ENCODE peak calls at places on chromosomes 3 and 15, in five cellular contexts. One of them, this sample, is unnamed.

GRCh38 chr15:60583946-60584345 is 105.0 kb upstream of the ICE2 start:
- DNase-seq in GM19239: no peak
- DNase-seq in HS-5: no peak
- DNase-seq in HTR-8/SVneo: no peak
- DNase-seq in cardiac fibroblast: no peak
- DNase-seq in this sample: no peak

GRCh38 chr3:79032686-79033318 is 735.0 kb downstream of the ROBO1 start:
- DNase-seq in GM19239: no peak
- DNase-seq in HS-5: peak
- DNase-seq in HTR-8/SVneo: peak
- DNase-seq in cardiac fibroblast: peak
- DNase-seq in this sample: no peak

GRCh38 chr3:19216669-19217337 is 68.5 kb downstream of the KCNH8 start:
- DNase-seq in cardiac fibroblast: peak
- DNase-seq in GM19239: no peak
- DNase-seq in HTR-8/SVneo: no peak
- DNase-seq in HS-5: no peak
- DNase-seq in this sample: no peak

GRCh38 chr15:52822475-52822874 is 32.3 kb upstream of the ONECUT1 start:
- DNase-seq in HS-5: no peak
- DNase-seq in GM19239: no peak
- DNase-seq in HTR-8/SVneo: no peak
- DNase-seq in cardiac fibroblast: no peak
- DNase-seq in this sample: no peak

GRCh38 chr15:23877502-23878412 is 190.7 kb upstream of the NDN start:
- DNase-seq in HS-5: no peak
- DNase-seq in GM19239: peak
- DNase-seq in cardiac fibroblast: no peak
- DNase-seq in HTR-8/SVneo: no peak
- DNase-seq in this sample: no peak

GRCh38 chr3:188584958-188585689 is 431.2 kb downstream of the LPP start:
- DNase-seq in HS-5: no peak
- DNase-seq in HTR-8/SVneo: no peak
- DNase-seq in cardiac fibroblast: peak
- DNase-seq in GM19239: no peak
- DNase-seq in this sample: no peak

GRCh38 chr3:186614266-186614596 is 1.4 kb downstream of the AHSG start:
- DNase-seq in cardiac fibroblast: no peak
- DNase-seq in HTR-8/SVneo: no peak
- DNase-seq in GM19239: no peak
- DNase-seq in HS-5: no peak
- DNase-seq in this sample: no peak

GRCh38 chr15:51077565-51078153 is 17.0 kb downstream of the TNFAIP8L3 start:
- DNase-seq in cardiac fibroblast: peak
- DNase-seq in GM19239: peak
- DNase-seq in HS-5: no peak
- DNase-seq in HTR-8/SVneo: no peak
- DNase-seq in this sample: no peak

GRCh38 chr15:77830041-77830440 is 197.3 kb upstream of the LINGO1 start:
- DNase-seq in GM19239: no peak
- DNase-seq in cardiac fibroblast: peak
- DNase-seq in HS-5: peak
- DNase-seq in HTR-8/SVneo: peak
- DNase-seq in this sample: peak

GRCh38 chr3:95348879-95349278 is 1286.0 kb downstream of the NSUN3 start:
- DNase-seq in cardiac fibroblast: no peak
- DNase-seq in HS-5: no peak
- DNase-seq in GM19239: no peak
- DNase-seq in HTR-8/SVneo: no peak
- DNase-seq in this sample: no peak

GRCh38 chr15:61879219-61879618 is 181.0 kb downstream of the VPS13C start:
- DNase-seq in GM19239: no peak
- DNase-seq in HTR-8/SVneo: no peak
- DNase-seq in cardiac fibroblast: no peak
- DNase-seq in HS-5: no peak
- DNase-seq in this sample: peak

GRCh38 chr15:100170280-100170654 is 171.5 kb downstream of the ADAMTS17 start:
- DNase-seq in cardiac fibroblast: no peak
- DNase-seq in GM19239: no peak
- DNase-seq in HS-5: no peak
- DNase-seq in HTR-8/SVneo: no peak
- DNase-seq in this sample: no peak

GRCh38 chr3:125310623-125311076 is 64.5 kb downstream of the ZNF148 start:
- DNase-seq in HTR-8/SVneo: no peak
- DNase-seq in HS-5: no peak
- DNase-seq in cardiac fibroblast: no peak
- DNase-seq in GM19239: peak
- DNase-seq in this sample: no peak

GRCh38 chr3:30643763-30644462 is 37.5 kb downstream of the TGFBR2 start:
- DNase-seq in HS-5: no peak
- DNase-seq in HTR-8/SVneo: no peak
- DNase-seq in GM19239: no peak
- DNase-seq in cardiac fibroblast: no peak
- DNase-seq in this sample: no peak

GRCh38 chr15:25947336-25948080 is 84.4 kb upstream of the ATP10A start:
- DNase-seq in cardiac fibroblast: no peak
- DNase-seq in HTR-8/SVneo: no peak
- DNase-seq in GM19239: no peak
- DNase-seq in HS-5: no peak
- DNase-seq in this sample: no peak

GRCh38 chr15:36591534-36592411 is 12.3 kb downstream of the CDIN1 start:
- DNase-seq in GM19239: no peak
- DNase-seq in HTR-8/SVneo: no peak
- DNase-seq in cardiac fibroblast: peak
- DNase-seq in HS-5: peak
- DNase-seq in this sample: no peak

GRCh38 chr15:85124173-85124572 is 142.5 kb downstream of the PDE8A start:
- DNase-seq in HS-5: no peak
- DNase-seq in cardiac fibroblast: no peak
- DNase-seq in HTR-8/SVneo: no peak
- DNase-seq in GM19239: no peak
- DNase-seq in this sample: no peak

GRCh38 chr3:57948080-57948671 is 60.0 kb upstream of the FLNB start:
- DNase-seq in HTR-8/SVneo: no peak
- DNase-seq in cardiac fibroblast: no peak
- DNase-seq in HS-5: no peak
- DNase-seq in GM19239: no peak
- DNase-seq in this sample: no peak

GRCh38 chr15:78640840-78641733 is at the start of gene CHRNB4:
- DNase-seq in GM19239: no peak
- DNase-seq in HTR-8/SVneo: peak
- DNase-seq in HS-5: no peak
- DNase-seq in cardiac fibroblast: peak
- DNase-seq in this sample: peak

GRCh38 chr3:23785882-23786281 is 19.9 kb upstream of the UBE2E1 start:
- DNase-seq in cardiac fibroblast: no peak
- DNase-seq in GM19239: no peak
- DNase-seq in HS-5: no peak
- DNase-seq in HTR-8/SVneo: no peak
- DNase-seq in this sample: no peak

GRCh38 chr3:52714335-52715302 is 8.7 kb downstream of the SPCS1 start:
- DNase-seq in cardiac fibroblast: no peak
- DNase-seq in HTR-8/SVneo: no peak
- DNase-seq in HS-5: no peak
- DNase-seq in GM19239: no peak
- DNase-seq in this sample: no peak

GRCh38 chr15:59296181-59296617 is 76.5 kb downstream of the MYO1E start:
- DNase-seq in GM19239: no peak
- DNase-seq in cardiac fibroblast: peak
- DNase-seq in HTR-8/SVneo: no peak
- DNase-seq in HS-5: peak
- DNase-seq in this sample: peak

This sample was measured in kidney epithelial cell.